ENCODE peak calls at places on chromosomes 12 and 14, in four cellular contexts. D, E, S and Y are unnamed samples.

GRCh38 chr14:41037388-41037787 is 569.3 kb upstream of the LRFN5 start:
- DNase-seq in D (no peak), E (no peak), S (no peak), Y (no peak)

GRCh38 chr14:105806568-105806967 is 280.2 kb downstream of the TMEM121 start:
- DNase-seq in D (no peak), E (no peak), S (no peak), Y (no peak)

GRCh38 chr14:89221109-89221508 is 195.9 kb downstream of the FOXN3 start:
- DNase-seq in D (no peak), E (no peak), S (no peak), Y (no peak)

GRCh38 chr14:33297565-33297964 is 358.9 kb downstream of the NPAS3 start:
- DNase-seq in D (no peak), E (no peak), S (no peak), Y (no peak)

GRCh38 chr12:99019798-99020197 is 374.7 kb downstream of the APAF1 start:
- DNase-seq in D (no peak), E (no peak), S (no peak), Y (no peak)

GRCh38 chr14:91569301-91569700 is 59.2 kb upstream of the PPP4R3A start:
- DNase-seq in D (no peak), E (no peak), S (no peak), Y (no peak)

GRCh38 chr14:94710731-94711130 is 59.2 kb downstream of the GSC start:
- DNase-seq in D (no peak), E (no peak), S (no peak), Y (no peak)

GRCh38 chr12:75981773-75982564 is 49.6 kb downstream of the PHLDA1 start:
- DNase-seq in D (no peak), E (no peak), S (no peak), Y (peak; percentile 24)

GRCh38 chr14:61328629-61329262 is 7.4 kb downstream of the PRKCH start:
- DNase-seq in D (no peak), E (no peak), S (no peak), Y (no peak)

GRCh38 chr12:109088818-109089217 is 4.5 kb downstream of the ALKBH2 start:
- DNase-seq in D (no peak), E (no peak), S (no peak), Y (no peak)

GRCh38 chr12:113345318-113345717 is 10.4 kb upstream of the SLC8B1 start:
- DNase-seq in D (no peak), E (no peak), S (no peak), Y (no peak)

GRCh38 chr14:68369289-68369925 is 423.5 kb downstream of the ZFP36L1 start:
- DNase-seq in D (no peak), E (no peak), S (no peak), Y (no peak)

GRCh38 chr14:58104808-58105207 is 47.2 kb downstream of the ARMH4 start:
- DNase-seq in D (no peak), E (no peak), S (no peak), Y (no peak)

GRCh38 chr14:23512156-23512555 is 39.4 kb downstream of the ZFHX2 start:
- DNase-seq in D (no peak), E (no peak), S (peak; percentile 77), Y (no peak)

GRCh38 chr12:106094304-106094703 is 44.5 kb downstream of the NUAK1 start:
- DNase-seq in D (no peak), E (no peak), S (no peak), Y (no peak)

GRCh38 chr14:39381366-39381765 is 50.9 kb downstream of the FBXO33 start:
- DNase-seq in D (no peak), E (no peak), S (no peak), Y (no peak)

GRCh38 chr14:39382463-39382862 is 49.8 kb downstream of the FBXO33 start:
- DNase-seq in D (no peak), E (no peak), S (no peak), Y (no peak)

GRCh38 chr14:39374846-39375245 is 57.4 kb downstream of the FBXO33 start:
- DNase-seq in D (no peak), E (no peak), S (no peak), Y (no peak)

GRCh38 chr14:39372656-39373055 is 59.6 kb downstream of the FBXO33 start:
- DNase-seq in D (no peak), E (no peak), S (no peak), Y (no peak)

GRCh38 chr14:39376671-39377403 is 55.4 kb downstream of the FBXO33 start:
- DNase-seq in D (no peak), E (no peak), S (no peak), Y (no peak)
- TF ChIP-seq TEAD4 in D (no peak), E (no peak), S (no peak), Y (no peak)

DNA sequence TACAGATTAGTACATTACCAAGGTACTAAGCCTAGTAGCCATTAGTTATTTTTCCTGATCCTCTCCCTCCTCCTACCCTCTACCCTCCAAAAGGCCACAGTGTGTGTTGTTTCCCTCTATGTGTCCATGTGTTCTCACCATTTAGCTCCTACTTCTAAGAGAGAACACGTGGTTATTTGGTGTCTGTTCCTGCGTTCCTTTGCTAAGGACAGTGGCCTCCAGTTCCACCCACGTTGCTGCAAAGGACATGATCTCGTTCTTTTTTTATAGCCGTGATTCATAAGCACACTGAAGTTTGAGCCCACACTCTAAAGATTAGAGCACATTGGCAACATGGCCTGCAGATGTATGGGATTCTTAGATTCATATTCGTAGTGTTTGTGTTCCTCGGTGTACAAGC is 8.0 kb upstream of the STX2 start:
- DNase-seq in D (no peak), E (no peak), S (no peak), Y (no peak)
- TF ChIP-seq TEAD4 in D (no peak), E (no peak), S (no peak), Y (no peak)

GRCh38 chr14:52000019-52000582 is 10.8 kb downstream of the RTRAF start:
- DNase-seq in D (no peak), E (no peak), S (no peak), Y (no peak)

GRCh38 chr14:51998348-51998747 is 9.0 kb downstream of the RTRAF start:
- DNase-seq in D (no peak), E (no peak), S (no peak), Y (no peak)

GRCh38 chr14:51993274-51993673 is 3.9 kb downstream of the RTRAF start:
- DNase-seq in D (no peak), E (no peak), S (no peak), Y (no peak)

GRCh38 chr14:51999084-51999483 is 9.7 kb downstream of the RTRAF start:
- DNase-seq in D (no peak), E (no peak), S (no peak), Y (no peak)

GRCh38 chr14:51996148-51996746 is 6.9 kb downstream of the RTRAF start:
- DNase-seq in D (no peak), E (no peak), S (no peak), Y (no peak)
- TF ChIP-seq TEAD4 in D (no peak), E (no peak), S (no peak), Y (no peak)

GRCh38 chr14:29310757-29311156 is 544.2 kb downstream of the FOXG1 start:
- DNase-seq in D (no peak), E (no peak), S (no peak), Y (no peak)
- TF ChIP-seq TEAD4 in D (no peak), E (no peak), S (no peak), Y (no peak)

DNA sequence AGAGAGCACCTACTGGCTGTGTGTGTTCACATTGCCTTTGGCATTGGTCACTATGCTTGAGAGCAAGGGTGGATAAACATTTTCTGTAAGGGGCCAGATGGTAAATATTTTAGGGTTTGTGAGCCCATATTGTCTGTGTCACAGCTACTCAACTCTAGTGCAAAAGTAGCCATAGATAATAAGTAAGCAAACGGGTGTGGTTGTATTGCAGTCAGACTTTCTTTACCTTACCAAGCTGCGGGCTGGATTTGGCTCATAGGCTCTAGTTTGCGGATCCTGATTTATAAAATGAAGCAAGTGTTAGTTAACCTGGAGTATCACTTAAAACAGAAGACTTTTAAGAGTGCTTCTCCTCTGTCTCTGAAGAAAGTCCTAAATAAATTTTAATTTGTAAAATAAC is 169.0 kb downstream of the KICS2 start:
- DNase-seq in D (no peak), E (no peak), S (no peak), Y (no peak)
- TF ChIP-seq TEAD4 in D (no peak), E (no peak), S (no peak), Y (no peak)

DNA sequence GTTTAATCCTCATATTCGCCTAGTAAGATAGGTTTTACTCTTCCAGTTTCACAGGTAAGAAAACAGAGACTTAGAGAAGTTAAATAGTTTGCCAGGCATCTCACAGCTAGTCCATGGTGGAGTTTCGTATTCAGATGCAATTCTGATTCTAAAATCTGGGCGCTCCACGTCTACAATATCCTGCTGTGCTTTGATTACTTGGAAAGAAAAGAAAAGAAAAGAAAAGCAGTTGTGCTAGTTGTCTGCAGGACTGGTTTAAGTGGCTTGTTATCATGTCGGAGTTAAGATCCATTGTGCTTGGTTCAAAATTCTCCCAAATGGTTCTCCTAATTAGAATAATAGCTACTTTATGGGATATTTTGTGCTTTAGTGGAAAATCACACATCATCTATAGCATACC is 18.6 kb downstream of the AKAP3 start:
- DNase-seq in D (no peak), E (no peak), S (no peak), Y (no peak)
- TF ChIP-seq TEAD4 in D (no peak), E (no peak), S (no peak), Y (no peak)

DNA sequence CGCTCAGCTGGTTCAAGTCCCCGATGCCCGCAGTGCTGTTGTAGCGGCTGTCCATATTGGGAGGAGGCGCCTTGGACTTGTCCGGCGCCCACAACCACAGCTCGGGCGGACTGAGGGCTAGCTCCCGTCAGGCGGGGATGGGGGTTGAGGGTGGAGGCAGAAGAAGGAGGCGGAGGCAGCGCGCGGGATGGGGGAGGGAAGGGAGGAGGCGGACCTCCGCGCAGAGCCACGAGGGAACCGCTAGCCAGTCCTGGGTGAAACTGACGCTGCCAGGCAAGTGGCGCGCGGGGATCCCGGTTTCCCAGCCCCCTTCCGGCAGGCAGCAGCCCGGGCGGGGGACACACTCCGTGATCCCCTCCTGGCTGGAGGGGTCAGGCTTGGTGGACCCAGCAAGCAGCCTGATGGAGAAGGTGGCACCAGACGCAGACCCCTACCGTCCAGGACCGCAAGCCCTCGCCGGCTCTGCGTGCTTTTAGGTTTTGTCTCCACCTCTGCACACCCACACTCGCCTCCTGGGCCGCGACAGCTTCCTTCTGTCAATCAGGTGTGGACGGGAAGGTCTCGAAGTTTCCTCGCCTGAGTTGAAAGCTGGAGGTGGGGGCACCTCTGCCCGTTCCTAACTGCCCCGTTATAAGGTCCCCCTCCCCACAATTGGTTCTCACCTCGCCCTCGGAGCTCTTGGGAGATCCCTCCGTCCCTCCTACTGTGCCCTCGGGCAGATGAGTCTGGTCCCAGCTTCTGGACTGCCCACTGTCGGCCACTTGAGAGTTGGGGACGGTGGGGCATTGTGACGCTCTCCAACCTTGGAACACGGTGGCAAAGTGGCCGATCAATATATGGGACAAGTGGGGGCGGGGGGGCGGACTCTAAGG is at the start of gene CPNE8:
- DNase-seq in D (peak; percentile 63), E (no peak), S (peak; percentile 55), Y (peak; percentile 62)
- TF ChIP-seq TEAD4 in D (no peak), E (no peak), S (no peak), Y (no peak)